ENCODE peak calls at places on chromosomes 4 and X, in four cellular contexts. One of them, this sample, is unnamed.
A peak's percentile ranks its signal among the peaks of the same experiment; 100 is the strongest.

GRCh38 chr4:140186651-140187315 is 32.8 kb upstream of the MAML3 start:
- DNase-seq in GM12878: no peak
- DNase-seq in HepG2: no peak
- DNase-seq in H1: no peak
- DNase-seq in this sample: no peak

GRCh38 chr4:24816797-24817196 is 21.4 kb downstream of the SOD3 start:
- DNase-seq in GM12878: no peak
- DNase-seq in HepG2: no peak
- DNase-seq in H1: no peak
- DNase-seq in this sample: no peak

GRCh38 chr4:127732623-127733199 is 2.5 kb downstream of the SLC25A31 start:
- DNase-seq in H1: no peak
- DNase-seq in HepG2: peak; percentile 35
- DNase-seq in GM12878: peak; percentile 12
- DNase-seq in this sample: peak; percentile 3

GRCh38 chr4:173371292-173372192 is 788 bp downstream of the SAP30 start:
- DNase-seq in GM12878: no peak
- DNase-seq in HepG2: peak; percentile 29
- DNase-seq in H1: peak; percentile 78
- DNase-seq in this sample: peak; percentile 36

GRCh38 chr4:150007512-150007911 is 70.7 kb upstream of the DCLK2 start:
- DNase-seq in GM12878: no peak
- DNase-seq in H1: no peak
- DNase-seq in HepG2: no peak
- DNase-seq in this sample: no peak

GRCh38 chr4:57324673-57325307 is 214.6 kb upstream of the IGFBP7 start:
- DNase-seq in HepG2: no peak
- DNase-seq in GM12878: no peak
- DNase-seq in H1: no peak
- DNase-seq in this sample: no peak

GRCh38 chrX:55489315-55490009 is at the start of gene USP51:
- DNase-seq in H1: peak; percentile 57
- DNase-seq in HepG2: no peak
- DNase-seq in GM12878: peak; percentile 16
- DNase-seq in this sample: peak; percentile 35

GRCh38 chr4:6992728-6993655 is 50.2 kb upstream of the TADA2B start:
- DNase-seq in H1: no peak
- DNase-seq in GM12878: no peak
- DNase-seq in HepG2: no peak
- DNase-seq in this sample: no peak

DNA sequence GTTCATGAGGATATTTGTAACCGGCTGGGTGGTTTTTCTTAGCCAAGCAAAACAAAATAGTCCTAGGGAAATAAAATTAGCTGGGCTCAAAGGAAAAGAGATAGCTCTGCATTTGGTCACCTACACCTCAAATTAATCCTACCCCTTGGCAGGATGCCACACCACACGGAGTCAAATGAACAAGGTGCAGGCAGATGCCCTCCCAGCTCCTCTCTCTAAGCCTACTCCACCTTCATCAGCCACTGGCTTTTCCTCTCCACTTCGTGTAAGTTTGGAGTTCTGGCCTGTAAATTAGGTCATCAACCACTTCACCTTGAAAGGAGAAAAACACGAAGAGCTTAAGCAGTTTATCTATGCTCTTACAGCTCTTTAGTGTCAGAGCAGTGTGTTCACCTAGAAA is 1.4 kb downstream of the DDIT4L start:
- DNase-seq in HepG2: no peak
- DNase-seq in H1: no peak
- DNase-seq in GM12878: no peak
- DNase-seq in this sample: no peak
- TF ChIP-seq YY1 in HepG2: no peak
- TF ChIP-seq YY1 in H1: no peak
- TF ChIP-seq YY1 in GM12878: no peak
- TF ChIP-seq YY1 in this sample: no peak

DNA sequence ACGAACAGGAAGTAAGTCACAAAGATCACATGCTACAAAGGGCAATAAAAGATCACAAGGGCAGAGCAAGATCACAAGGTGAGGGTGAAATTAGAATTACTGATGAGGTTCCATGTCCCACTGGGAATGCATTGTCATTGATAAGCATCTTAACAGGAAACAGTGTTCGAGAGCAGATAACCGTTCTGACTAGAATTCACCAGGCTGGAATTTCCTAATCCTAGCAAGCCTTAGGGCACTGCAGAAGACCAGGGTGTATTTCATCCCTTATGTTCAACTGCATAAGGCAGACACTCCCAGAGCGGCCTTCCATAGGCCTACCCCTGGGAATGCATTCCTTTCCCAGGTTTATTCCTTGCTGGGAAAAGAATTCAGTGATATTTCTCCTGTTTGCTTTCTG is 980.6 kb upstream of the LCORL start:
- DNase-seq in GM12878: no peak
- DNase-seq in H1: no peak
- DNase-seq in HepG2: no peak
- DNase-seq in this sample: peak; percentile 43
- TF ChIP-seq SUZ12 in GM12878: no peak
- TF ChIP-seq SUZ12 in H1: no peak
- TF ChIP-seq SUZ12 in HepG2: no peak
- TF ChIP-seq SUZ12 in this sample: no peak

GRCh38 chr4:153485860-153486259 is 19.7 kb downstream of the TMEM131L start:
- DNase-seq in H1: no peak
- DNase-seq in HepG2: no peak
- DNase-seq in GM12878: no peak
- DNase-seq in this sample: no peak
- H3K27me3 ChIP-seq in H1: no peaks in the 10 kb centered on the region
- H3K27me3 ChIP-seq in HepG2: no peaks in the 10 kb centered on the region
- H3K27me3 ChIP-seq in GM12878: no peaks in the 10 kb centered on the region
- H3K27me3 ChIP-seq in this sample: no peaks in the 10 kb centered on the region

GRCh38 chr4:145176641-145177432 is 3.6 kb downstream of the OTUD4 start:
- DNase-seq in H1: no peak
- DNase-seq in GM12878: no peak
- DNase-seq in HepG2: no peak
- DNase-seq in this sample: no peak

GRCh38 chr4:145178740-145179139 is 1.6 kb downstream of the OTUD4 start:
- DNase-seq in GM12878: no peak
- DNase-seq in HepG2: no peak
- DNase-seq in H1: no peak
- DNase-seq in this sample: no peak

GRCh38 chr4:145177511-145177905 is 2.9 kb downstream of the OTUD4 start:
- DNase-seq in H1: no peak
- DNase-seq in HepG2: no peak
- DNase-seq in GM12878: no peak
- DNase-seq in this sample: no peak

GRCh38 chr4:145179201-145179860 is 1.1 kb downstream of the OTUD4 start:
- DNase-seq in H1: peak; percentile 54
- DNase-seq in HepG2: peak; percentile 21
- DNase-seq in GM12878: peak; percentile 65
- DNase-seq in this sample: no peak

DNA sequence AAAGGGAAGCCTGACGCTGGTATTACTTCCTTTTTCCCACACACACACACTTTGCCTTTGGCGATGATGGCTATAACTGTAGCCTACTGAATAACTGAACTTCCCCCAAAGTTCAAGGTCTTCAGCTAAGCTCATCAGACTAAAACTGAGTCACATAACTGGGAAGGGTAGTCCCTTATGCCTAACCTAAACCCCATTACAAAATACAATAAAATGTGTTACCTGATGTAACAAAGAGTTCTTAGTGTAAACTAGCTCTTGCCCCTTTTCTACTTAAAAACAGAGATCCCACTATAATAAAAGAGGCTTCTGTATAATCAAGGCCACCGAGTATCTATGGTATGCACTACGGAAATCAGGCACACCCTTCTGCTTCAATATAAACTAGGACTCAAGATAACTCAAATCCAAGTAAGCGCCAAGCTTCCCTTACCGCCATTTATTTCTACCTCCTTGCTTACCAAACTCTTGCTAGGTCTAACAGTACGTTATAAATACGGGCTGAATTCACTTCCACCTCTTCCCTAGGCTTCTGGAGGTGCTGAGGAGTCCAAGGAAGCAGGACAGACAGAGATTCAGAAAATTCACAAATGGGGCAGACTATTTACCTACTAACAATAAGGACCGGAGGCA is 2.4 kb downstream of the OTUD4 start:
- DNase-seq in GM12878: no peak
- DNase-seq in H1: no peak
- DNase-seq in HepG2: peak; percentile 71
- DNase-seq in this sample: no peak
- TF ChIP-seq YY1 in GM12878: no peak
- TF ChIP-seq YY1 in H1: no peak
- TF ChIP-seq YY1 in HepG2: no peak
- TF ChIP-seq YY1 in this sample: no peak

GRCh38 chrX:47662144-47662657 is 3.2 kb upstream of the UXT start:
- DNase-seq in GM12878: no peak
- DNase-seq in HepG2: no peak
- DNase-seq in H1: no peak
- DNase-seq in this sample: no peak
- TF ChIP-seq SUZ12 in GM12878: no peak
- TF ChIP-seq SUZ12 in HepG2: no peak
- TF ChIP-seq SUZ12 in H1: no peak
- TF ChIP-seq SUZ12 in this sample: no peak

GRCh38 chr4:110753461-110753860 is 130.6 kb upstream of the PITX2 start:
- DNase-seq in GM12878: no peak
- DNase-seq in HepG2: no peak
- DNase-seq in H1: no peak
- DNase-seq in this sample: no peak
- H3K27me3 ChIP-seq in GM12878: no peaks in the 10 kb centered on the region
- H3K27me3 ChIP-seq in HepG2: no peaks in the 10 kb centered on the region
- H3K27me3 ChIP-seq in H1: no peaks in the 10 kb centered on the region
- H3K27me3 ChIP-seq in this sample: no peaks in the 10 kb centered on the region

DNA sequence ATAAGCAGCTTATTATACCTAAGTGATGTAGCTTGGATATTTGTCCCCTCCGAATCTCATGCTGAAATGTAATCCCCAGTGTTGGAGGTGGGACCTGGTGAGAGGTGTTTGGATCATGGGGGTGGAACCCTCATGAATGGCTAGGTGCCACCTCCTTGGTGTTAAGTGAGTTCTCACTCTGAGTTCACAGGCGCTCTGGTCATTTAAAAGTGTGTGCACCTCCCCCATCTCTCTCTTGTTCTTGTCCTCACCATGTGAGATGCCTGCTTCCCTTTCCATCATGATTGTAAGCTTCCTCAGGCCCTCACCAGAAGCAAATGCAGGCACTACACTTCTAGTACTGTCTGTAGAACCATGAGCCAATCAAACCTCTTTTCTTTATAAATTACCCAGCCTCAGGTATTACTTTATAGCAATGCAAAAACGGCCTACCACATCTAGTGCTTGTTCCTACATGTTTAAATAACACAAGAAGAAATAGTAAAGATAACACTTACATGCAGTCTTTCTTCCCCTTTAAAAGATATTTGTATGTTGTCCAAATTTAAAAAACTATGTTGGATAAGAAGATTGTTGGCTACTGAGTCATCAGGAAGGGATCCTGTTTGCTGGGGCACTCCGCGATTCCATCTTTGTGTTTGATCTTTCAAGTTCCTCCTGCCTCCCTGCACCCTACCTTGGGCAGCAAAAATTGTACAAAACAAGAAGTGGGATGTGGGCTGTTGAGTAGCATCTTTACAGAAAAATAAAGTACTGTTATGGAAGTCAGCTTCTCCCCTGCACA is 29.7 kb downstream of the PPP1R2C start:
- DNase-seq in HepG2: no peak
- DNase-seq in GM12878: no peak
- DNase-seq in H1: no peak
- DNase-seq in this sample: no peak
- TF ChIP-seq YY1 in HepG2: no peak
- TF ChIP-seq YY1 in GM12878: no peak
- TF ChIP-seq YY1 in H1: no peak
- TF ChIP-seq YY1 in this sample: no peak

GRCh38 chr4:91621446-91621845 is 682.3 kb upstream of the GRID2 start:
- DNase-seq in HepG2: no peak
- DNase-seq in H1: no peak
- DNase-seq in GM12878: no peak
- DNase-seq in this sample: no peak

GRCh38 chr4:91620952-91621351 is 682.8 kb upstream of the GRID2 start:
- DNase-seq in HepG2: no peak
- DNase-seq in GM12878: no peak
- DNase-seq in H1: no peak
- DNase-seq in this sample: no peak

DNA sequence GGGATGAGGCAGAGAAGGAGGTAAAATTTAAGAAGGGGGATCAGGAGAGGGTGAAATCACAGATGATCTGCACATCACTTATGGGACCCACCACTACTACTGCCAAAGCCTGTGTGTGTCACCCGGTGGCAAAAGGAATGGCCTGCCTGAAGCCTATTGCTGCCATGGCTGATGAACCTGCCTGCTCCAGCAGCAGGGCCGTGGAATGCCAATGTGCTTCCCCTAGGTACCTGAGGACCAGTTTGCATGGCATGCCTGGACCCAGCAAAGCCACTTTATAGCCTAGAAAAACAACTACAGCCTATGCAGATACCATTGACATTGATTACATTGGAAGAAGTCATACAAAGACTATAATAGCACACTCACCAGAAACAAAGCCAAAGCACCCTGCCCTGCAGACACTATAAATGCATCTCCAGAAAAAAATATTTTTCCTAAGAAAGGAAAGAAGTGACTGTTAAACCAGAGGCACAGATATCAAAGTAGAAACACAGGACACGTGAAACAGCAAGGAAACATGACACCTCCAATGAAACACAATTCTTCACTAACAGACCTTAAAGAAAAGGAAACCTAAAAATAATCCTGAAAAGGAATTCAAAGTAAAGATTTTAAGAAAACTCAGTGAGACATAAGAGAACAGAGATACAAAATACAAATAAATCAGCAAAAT is 680.7 kb upstream of the GRID2 start:
- DNase-seq in HepG2: no peak
- DNase-seq in GM12878: no peak
- DNase-seq in H1: no peak
- DNase-seq in this sample: no peak
- TF ChIP-seq SUZ12 in HepG2: no peak
- TF ChIP-seq SUZ12 in GM12878: no peak
- TF ChIP-seq SUZ12 in H1: no peak
- TF ChIP-seq SUZ12 in this sample: no peak